ENCODE peak calls at places on chromosome 21, in six cellular contexts. E is HepG2, D is uterus, L is suprapubic skin, S is fibroblast of mammary gland, B is ureter. A is an unnamed sample.

GRCh38 chr21:39452965-39453332 is 1.2 kb downstream of the SH3BGR start:
- DNase-seq in E (no peak), D (no peak), L (no peak), S (no peak), B (no peak), A (no peak)

GRCh38 chr21:31136891-31137290 is 98.6 kb upstream of the KRTAP19-8 start:
- DNase-seq in E (no peak), D (peak; percentile 55), L (no peak), S (peak; percentile 57), B (no peak), A (no peak)

GRCh38 chr21:45508607-45509565 is 33.4 kb downstream of the SLC19A1 start:
- DNase-seq in E (peak; percentile 20), D (no peak), L (peak; percentile 57), S (peak; percentile 15), B (no peak), A (no peak)

GRCh38 chr21:16588433-16588860 is 858.7 kb downstream of the USP25 start:
- DNase-seq in E (no peak), D (peak; percentile 84), L (peak; percentile 89), S (peak; percentile 90), B (peak; percentile 67), A (peak; percentile 56)

GRCh38 chr21:38170283-38170682 is 86.5 kb upstream of the KCNJ15 start:
- DNase-seq in E (no peak), D (no peak), L (no peak), S (peak; percentile 73), B (peak; percentile 59), A (no peak)

GRCh38 chr21:41231060-41231459 is 63.1 kb downstream of the BACE2 start:
- DNase-seq in E (no peak), D (no peak), L (no peak), S (no peak), B (no peak), A (no peak)

GRCh38 chr21:44886113-44887075 is 12.9 kb upstream of the PTTG1IP start:
- DNase-seq in E (no peak), D (no peak), L (no peak), S (no peak), B (no peak), A (no peak)

GRCh38 chr21:39079617-39080016 is 103.6 kb downstream of the PSMG1 start:
- DNase-seq in E (peak; percentile 73), D (no peak), L (peak; percentile 84), S (peak; percentile 86), B (peak; percentile 69), A (peak; percentile 58)

GRCh38 chr21:36735201-36735515 is 36.2 kb downstream of the SIM2 start:
- DNase-seq in E (no peak), D (no peak), L (no peak), S (no peak), B (no peak), A (no peak)

GRCh38 chr21:46379105-46379504 is 55.1 kb downstream of the PCNT start:
- DNase-seq in E (no peak), D (no peak), L (no peak), S (no peak), B (no peak), A (no peak)

GRCh38 chr21:26499475-26499874 is 73.6 kb downstream of the CYYR1 start:
- DNase-seq in E (no peak), D (no peak), L (no peak), S (no peak), B (no peak), A (no peak)

GRCh38 chr21:34074283-34075098 is 1.1 kb downstream of the MRPS6 start:
- DNase-seq in E (no peak), D (no peak), L (no peak), S (no peak), B (no peak), A (no peak)

GRCh38 chr21:46109251-46110221 is 11.6 kb downstream of the COL6A2 start:
- DNase-seq in E (no peak), D (no peak), L (peak; percentile 47), S (peak; percentile 45), B (no peak), A (no peak)

GRCh38 chr21:21200103-21200938 is 202.1 kb downstream of the NCAM2 start:
- DNase-seq in E (no peak), D (peak; percentile 25), L (peak; percentile 67), S (peak; percentile 99), B (peak; percentile 44), A (peak; percentile 53)

GRCh38 chr21:39003982-39004775 is 179.1 kb downstream of the PSMG1 start:
- DNase-seq in E (no peak), D (no peak), L (no peak), S (peak; percentile 99), B (no peak), A (no peak)

GRCh38 chr21:34881894-34882371 is 167.2 kb downstream of the RUNX1 start:
- DNase-seq in E (no peak), D (no peak), L (no peak), S (peak; percentile 87), B (no peak), A (no peak)

GRCh38 chr21:41600961-41601572 is 93.1 kb upstream of the TMPRSS2 start:
- DNase-seq in E (no peak), D (no peak), L (peak; percentile 53), S (no peak), B (no peak), A (no peak)

GRCh38 chr21:39141502-39141901 is 41.7 kb downstream of the PSMG1 start:
- DNase-seq in E (no peak), D (no peak), L (no peak), S (peak; percentile 67), B (no peak), A (no peak)

GRCh38 chr21:28906236-28906635 is 86.4 kb downstream of the LTN1 start:
- DNase-seq in E (no peak), D (no peak), L (no peak), S (no peak), B (no peak), A (no peak)

A was measured in tibial nerve.